ENCODE peak calls at places on chromosomes 1 and 21, in eight cellular contexts. M is ascending aorta, T is PC-9, G is H1, X is ovary, F is tibial nerve, B is aorta, K is pancreas. Y is an unnamed sample.
A peak's percentile ranks its signal among the peaks of the same experiment; 100 is the strongest.

GRCh38 chr1:203311368-203312301 is 6.3 kb downstream of the BTG2 start:
- DNase-seq in B (no peak), X (no peak), K (no peak), M (no peak), F (no peak), G (no peak), T (no peak), Y (no peak)

GRCh38 chr1:10338047-10338446 is 60.8 kb upstream of the PGD start:
- DNase-seq in T (peak; percentile 18), B (no peak), F (peak; percentile 17), G (peak; percentile 62), X (peak; percentile 25), K (no peak), M (no peak), Y (peak; percentile 64)

GRCh38 chr1:178023181-178023618 is 53.3 kb upstream of the SEC16B start:
- DNase-seq in T (no peak), B (no peak), X (no peak), M (no peak), G (no peak), F (no peak), K (no peak), Y (no peak)

GRCh38 chr1:63955746-63956145 is 181.9 kb downstream of the ROR1 start:
- DNase-seq in K (no peak), X (no peak), G (no peak), M (no peak), T (no peak), B (no peak), F (no peak), Y (no peak)

GRCh38 chr1:67840449-67840848 is 7.2 kb upstream of the GNG12 start:
- DNase-seq in B (no peak), M (no peak), T (peak; percentile 39), X (no peak), F (no peak), K (no peak), G (no peak), Y (no peak)

GRCh38 chr1:236397173-236397759 is 3.2 kb downstream of the EDARADD start:
- DNase-seq in X (no peak), K (no peak), G (peak; percentile 32), F (no peak), T (no peak), B (no peak), M (no peak), Y (no peak)

GRCh38 chr1:172449585-172450523 is 6.0 kb upstream of the PIGC start:
- DNase-seq in G (peak; percentile 70), T (peak; percentile 52), K (peak; percentile 63), F (no peak), M (peak; percentile 66), B (peak; percentile 75), X (peak; percentile 53), Y (peak; percentile 57)

GRCh38 chr1:44259090-44259489 is 45.8 kb downstream of the DMAP1 start:
- DNase-seq in B (no peak), M (no peak), G (no peak), K (no peak), T (no peak), X (no peak), F (no peak), Y (no peak)

GRCh38 chr1:107692580-107693345 is 272.2 kb downstream of the VAV3 start:
- DNase-seq in K (no peak), T (no peak), X (no peak), M (no peak), F (no peak), B (no peak), G (no peak), Y (no peak)

GRCh38 chr1:99672500-99673213 is 26.7 kb downstream of the PALMD start:
- DNase-seq in B (no peak), X (peak; percentile 36), T (no peak), M (no peak), G (no peak), K (no peak), F (no peak), Y (no peak)

GRCh38 chr1:202967684-202968281 is 726 bp upstream of the CYB5R1 start:
- DNase-seq in K (peak; percentile 20), G (no peak), T (no peak), B (no peak), F (no peak), X (no peak), M (no peak), Y (no peak)

GRCh38 chr1:182783068-182783467 is 6.5 kb upstream of the NPL start:
- DNase-seq in T (no peak), B (no peak), F (no peak), M (no peak), G (no peak), X (no peak), K (no peak), Y (peak; percentile 45)

GRCh38 chr1:229092377-229093257 is 178.3 kb upstream of the RAB4A start:
- DNase-seq in F (no peak), X (no peak), M (peak; percentile 52), K (no peak), B (no peak), G (no peak), T (no peak), Y (no peak)

GRCh38 chr1:15950763-15951295 is 25.1 kb downstream of the ZBTB17 start:
- DNase-seq in X (no peak), T (no peak), F (no peak), B (peak; percentile 93), M (peak; percentile 93), K (no peak), G (no peak), Y (no peak)

GRCh38 chr1:107047602-107048001 is 8.9 kb upstream of the PRMT6 start:
- DNase-seq in T (no peak), F (no peak), G (no peak), K (no peak), M (no peak), B (no peak), X (no peak), Y (no peak)

GRCh38 chr21:42414928-42415769 is 11.4 kb downstream of the UBASH3A start:
- DNase-seq in F (no peak), M (no peak), B (no peak), G (no peak), X (peak; percentile 41), T (peak; percentile 56), K (no peak), Y (no peak)

GRCh38 chr21:44059710-44060109 is 47.5 kb upstream of the PWP2 start:
- DNase-seq in X (no peak), K (no peak), T (no peak), G (no peak), B (no peak), M (no peak), F (no peak), Y (no peak)

GRCh38 chr1:210330279-210330866 is 1.7 kb downstream of the HHAT start:
- DNase-seq in B (no peak), K (no peak), G (no peak), T (no peak), F (no peak), M (no peak), X (no peak), Y (no peak)

GRCh38 chr1:231841616-231842344 is 215.2 kb downstream of the DISC1 start:
- DNase-seq in X (no peak), B (no peak), T (no peak), M (no peak), K (no peak), F (no peak), G (no peak), Y (no peak)

GRCh38 chr1:190168116-190168515 is 309.5 kb downstream of the BRINP3 start:
- DNase-seq in F (no peak), K (no peak), T (peak; percentile 2), B (no peak), M (no peak), X (no peak), G (no peak), Y (no peak)

DNA sequence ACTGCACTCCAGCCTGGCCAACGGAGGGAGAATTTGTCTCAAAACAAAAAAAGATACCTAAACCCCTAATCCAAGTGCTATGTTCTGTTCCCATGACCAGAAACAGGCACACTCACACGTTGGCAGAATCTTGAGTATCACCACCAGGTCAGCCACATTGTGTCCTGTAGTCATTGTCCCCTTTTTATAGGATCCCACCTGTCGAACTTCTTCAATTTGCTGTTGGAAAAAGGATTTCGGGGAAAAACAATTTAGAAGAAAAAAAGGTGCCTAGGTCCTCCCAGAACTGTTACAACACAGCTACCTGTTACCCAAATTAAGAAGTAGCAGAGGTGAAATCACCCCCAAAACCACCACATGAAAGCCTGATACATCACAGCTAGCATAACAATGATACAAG is 3.4 kb downstream of the ILF2 start:
- DNase-seq in K (no peak), X (no peak), B (no peak), T (no peak), G (no peak), F (no peak), M (no peak), Y (no peak)
- H3K36me3 ChIP-seq in K (peaks cover 62% of the 10 kb centered on the region), X (no peaks in the 10 kb centered on the region), B (peaks cover 9% of the 10 kb centered on the region), T (peaks cover 66% of the 10 kb centered on the region), G (peaks cover 72% of the 10 kb centered on the region), F (peaks cover 37% of the 10 kb centered on the region), M (peaks cover 66% of the 10 kb centered on the region), Y (peaks cover 83% of the 10 kb centered on the region)

GRCh38 chr1:3272321-3273045 is 182.0 kb upstream of the ARHGEF16 start:
- DNase-seq in G (no peak), B (no peak), X (no peak), K (no peak), T (no peak), F (no peak), M (no peak), Y (no peak)
- H3K27ac ChIP-seq in G (no peak overlapping the region), B (no peak overlapping the region), X (no peak overlapping the region), K (no peak overlapping the region), T (no peak overlapping the region), F (no peak overlapping the region), M (no peak overlapping the region), Y (no peak overlapping the region)

GRCh38 chr21:33035147-33035546 is 9.4 kb downstream of the OLIG2 start:
- DNase-seq in T (no peak), B (no peak), M (no peak), X (no peak), K (no peak), G (no peak), F (no peak), Y (no peak)

GRCh38 chr21:33031562-33031961 is 5.8 kb downstream of the OLIG2 start:
- DNase-seq in G (no peak), B (no peak), M (no peak), F (no peak), X (no peak), T (no peak), K (no peak), Y (no peak)

GRCh38 chr21:33033961-33034413 is 8.3 kb downstream of the OLIG2 start:
- DNase-seq in B (no peak), X (no peak), F (no peak), K (no peak), M (no peak), T (no peak), G (peak; percentile 49), Y (no peak)

GRCh38 chr21:33032434-33033047 is 6.8 kb downstream of the OLIG2 start:
- DNase-seq in G (no peak), T (no peak), X (no peak), K (no peak), M (no peak), F (no peak), B (no peak), Y (no peak)

GRCh38 chr21:33033094-33033951 is 7.6 kb downstream of the OLIG2 start:
- DNase-seq in F (no peak), K (no peak), G (peak; percentile 60), T (no peak), B (no peak), X (no peak), M (no peak), Y (no peak)
- H3K4me3 ChIP-seq in F (no peak overlapping the region), K (no peak overlapping the region), G (no peak overlapping the region), T (no peak overlapping the region), B (no peak overlapping the region), X (no peak overlapping the region), M (no peak overlapping the region), Y (no peak overlapping the region)

GRCh38 chr21:46421191-46421750 is 37.4 kb upstream of the DIP2A start:
- DNase-seq in M (no peak), B (peak; percentile 51), F (no peak), G (no peak), K (no peak), T (no peak), X (no peak), Y (no peak)
- H3K36me3 ChIP-seq in M (peaks cover 63% of the 10 kb centered on the region), B (no peaks in the 10 kb centered on the region), F (no peaks in the 10 kb centered on the region), G (peaks cover 18% of the 10 kb centered on the region), K (peaks cover 5% of the 10 kb centered on the region), T (no peaks in the 10 kb centered on the region), X (no peaks in the 10 kb centered on the region), Y (peaks cover 76% of the 10 kb centered on the region)

Y was measured in WERI-Rb-1.